ENCODE peak calls at places on chromosome 18, in five cellular contexts. One of them, this sample, is unnamed.

GRCh38 chr18:8050616-8051314 is 483.6 kb downstream of the PTPRM start:
- DNase-seq in fibroblast of lung: no peak
- DNase-seq in Peyer's patch: no peak
- DNase-seq in GM12878: no peak
- DNase-seq in IMR-90: no peak
- DNase-seq in this sample: no peak

GRCh38 chr18:79928563-79928960 is 22.9 kb downstream of the SLC66A2 start:
- DNase-seq in Peyer's patch: no peak
- DNase-seq in IMR-90: no peak
- DNase-seq in fibroblast of lung: no peak
- DNase-seq in GM12878: no peak
- DNase-seq in this sample: no peak

GRCh38 chr18:23938901-23939341 is 75.6 kb upstream of the TTC39C start:
- DNase-seq in Peyer's patch: no peak
- DNase-seq in fibroblast of lung: no peak
- DNase-seq in GM12878: no peak
- DNase-seq in IMR-90: no peak
- DNase-seq in this sample: no peak

GRCh38 chr18:11761553-11761952 is 72.5 kb downstream of the GNAL start:
- DNase-seq in GM12878: no peak
- DNase-seq in IMR-90: no peak
- DNase-seq in Peyer's patch: no peak
- DNase-seq in fibroblast of lung: no peak
- DNase-seq in this sample: peak

GRCh38 chr18:35408843-35409261 is 31.7 kb upstream of the ZNF396 start:
- DNase-seq in GM12878: no peak
- DNase-seq in IMR-90: no peak
- DNase-seq in Peyer's patch: peak
- DNase-seq in fibroblast of lung: no peak
- DNase-seq in this sample: no peak

GRCh38 chr18:22230403-22231042 is 61.1 kb downstream of the GATA6 start:
- DNase-seq in GM12878: no peak
- DNase-seq in IMR-90: peak
- DNase-seq in fibroblast of lung: peak
- DNase-seq in Peyer's patch: no peak
- DNase-seq in this sample: peak

GRCh38 chr18:31206064-31206463 is 43.4 kb upstream of the DSC1 start:
- DNase-seq in Peyer's patch: no peak
- DNase-seq in GM12878: no peak
- DNase-seq in fibroblast of lung: no peak
- DNase-seq in IMR-90: no peak
- DNase-seq in this sample: no peak

GRCh38 chr18:39799010-39799409 is 2156.0 kb upstream of the PIK3C3 start:
- DNase-seq in GM12878: no peak
- DNase-seq in fibroblast of lung: peak
- DNase-seq in Peyer's patch: no peak
- DNase-seq in IMR-90: no peak
- DNase-seq in this sample: peak

GRCh38 chr18:79707671-79708070 is 28.1 kb downstream of the CTDP1 start:
- DNase-seq in fibroblast of lung: no peak
- DNase-seq in IMR-90: no peak
- DNase-seq in Peyer's patch: no peak
- DNase-seq in GM12878: no peak
- DNase-seq in this sample: no peak

GRCh38 chr18:53909668-53910067 is 314.8 kb downstream of the MBD2 start:
- DNase-seq in IMR-90: peak
- DNase-seq in GM12878: no peak
- DNase-seq in fibroblast of lung: no peak
- DNase-seq in Peyer's patch: no peak
- DNase-seq in this sample: peak

GRCh38 chr18:30908381-30908780 is 134.2 kb downstream of the DSC3 start:
- DNase-seq in GM12878: no peak
- DNase-seq in Peyer's patch: no peak
- DNase-seq in fibroblast of lung: no peak
- DNase-seq in IMR-90: no peak
- DNase-seq in this sample: peak

GRCh38 chr18:8701546-8702118 is 3.7 kb upstream of the MTCL1 start:
- DNase-seq in GM12878: no peak
- DNase-seq in fibroblast of lung: peak
- DNase-seq in Peyer's patch: no peak
- DNase-seq in IMR-90: peak
- DNase-seq in this sample: peak

GRCh38 chr18:36519358-36519757 is 221.8 kb downstream of the FHOD3 start:
- DNase-seq in Peyer's patch: no peak
- DNase-seq in IMR-90: peak
- DNase-seq in GM12878: no peak
- DNase-seq in fibroblast of lung: no peak
- DNase-seq in this sample: peak

GRCh38 chr18:23131693-23132319 is 3.5 kb upstream of the CABLES1 start:
- DNase-seq in GM12878: peak
- DNase-seq in IMR-90: peak
- DNase-seq in Peyer's patch: no peak
- DNase-seq in fibroblast of lung: peak
- DNase-seq in this sample: peak

GRCh38 chr18:62183578-62184195 is 3.2 kb downstream of the PIGN start:
- DNase-seq in IMR-90: peak
- DNase-seq in fibroblast of lung: peak
- DNase-seq in GM12878: no peak
- DNase-seq in Peyer's patch: no peak
- DNase-seq in this sample: peak

GRCh38 chr18:13461936-13462335 is 243.4 kb downstream of the LDLRAD4 start:
- DNase-seq in GM12878: no peak
- DNase-seq in IMR-90: no peak
- DNase-seq in Peyer's patch: no peak
- DNase-seq in fibroblast of lung: no peak
- DNase-seq in this sample: no peak

GRCh38 chr18:26655614-26656400 is 107.5 kb upstream of the KCTD1 start:
- DNase-seq in IMR-90: peak
- DNase-seq in fibroblast of lung: peak
- DNase-seq in GM12878: no peak
- DNase-seq in Peyer's patch: peak
- DNase-seq in this sample: peak

DNA sequence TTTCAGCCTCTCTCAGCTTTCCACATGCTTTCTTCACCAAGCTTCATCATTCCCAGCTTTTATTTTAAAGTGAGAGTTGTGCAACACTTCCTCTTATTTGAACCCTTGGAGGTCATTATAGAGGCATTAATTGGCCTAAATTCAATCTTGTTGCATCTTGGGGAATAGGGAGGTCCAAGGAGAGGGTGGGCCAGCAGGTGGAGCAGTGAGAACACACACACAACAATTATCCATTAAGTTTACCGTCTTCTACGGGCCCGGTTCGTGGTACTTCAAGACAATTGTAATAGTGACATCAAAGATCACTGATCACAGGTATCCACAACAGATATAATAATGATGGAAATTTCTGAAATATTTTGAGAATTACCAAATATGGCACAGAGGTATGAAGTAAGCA is 457.2 kb upstream of the SMIM21 start:
- DNase-seq in Peyer's patch: no peak
- DNase-seq in IMR-90: no peak
- DNase-seq in fibroblast of lung: no peak
- DNase-seq in GM12878: no peak
- DNase-seq in this sample: no peak
- TF ChIP-seq CTCF in Peyer's patch: no peak
- TF ChIP-seq CTCF in IMR-90: no peak
- TF ChIP-seq CTCF in fibroblast of lung: no peak
- TF ChIP-seq CTCF in GM12878: peak
- TF ChIP-seq CTCF in this sample: no peak

GRCh38 chr18:58321986-58322385 is 278.0 kb downstream of the NEDD4L start:
- DNase-seq in fibroblast of lung: peak
- DNase-seq in Peyer's patch: no peak
- DNase-seq in GM12878: no peak
- DNase-seq in IMR-90: peak
- DNase-seq in this sample: peak
- TF ChIP-seq CTCF in fibroblast of lung: peak
- TF ChIP-seq CTCF in Peyer's patch: no peak
- TF ChIP-seq CTCF in GM12878: peak
- TF ChIP-seq CTCF in IMR-90: peak
- TF ChIP-seq CTCF in this sample: peak

GRCh38 chr18:666177-666576 is 8.7 kb downstream of the TYMS start:
- DNase-seq in GM12878: no peak
- DNase-seq in Peyer's patch: no peak
- DNase-seq in fibroblast of lung: no peak
- DNase-seq in IMR-90: no peak
- DNase-seq in this sample: no peak
- TF ChIP-seq CTCF in GM12878: no peak
- TF ChIP-seq CTCF in Peyer's patch: no peak
- TF ChIP-seq CTCF in fibroblast of lung: no peak
- TF ChIP-seq CTCF in IMR-90: peak
- TF ChIP-seq CTCF in this sample: peak

GRCh38 chr18:44899832-44900231 is 219.1 kb downstream of the SETBP1 start:
- DNase-seq in fibroblast of lung: no peak
- DNase-seq in IMR-90: no peak
- DNase-seq in GM12878: no peak
- DNase-seq in Peyer's patch: no peak
- DNase-seq in this sample: no peak
- TF ChIP-seq CTCF in fibroblast of lung: no peak
- TF ChIP-seq CTCF in IMR-90: no peak
- TF ChIP-seq CTCF in GM12878: no peak
- TF ChIP-seq CTCF in Peyer's patch: no peak
- TF ChIP-seq CTCF in this sample: no peak

GRCh38 chr18:55096261-55097026 is 137.2 kb upstream of the CCDC68 start:
- DNase-seq in Peyer's patch: no peak
- DNase-seq in fibroblast of lung: peak
- DNase-seq in GM12878: no peak
- DNase-seq in IMR-90: peak
- DNase-seq in this sample: peak
- TF ChIP-seq CTCF in Peyer's patch: peak
- TF ChIP-seq CTCF in fibroblast of lung: peak
- TF ChIP-seq CTCF in GM12878: peak
- TF ChIP-seq CTCF in IMR-90: peak
- TF ChIP-seq CTCF in this sample: peak

GRCh38 chr18:28961669-28962228 is 784.8 kb upstream of the CDH2 start:
- DNase-seq in GM12878: no peak
- DNase-seq in fibroblast of lung: peak
- DNase-seq in IMR-90: peak
- DNase-seq in Peyer's patch: no peak
- DNase-seq in this sample: peak
- TF ChIP-seq CTCF in GM12878: peak
- TF ChIP-seq CTCF in fibroblast of lung: peak
- TF ChIP-seq CTCF in IMR-90: peak
- TF ChIP-seq CTCF in Peyer's patch: no peak
- TF ChIP-seq CTCF in this sample: peak

GRCh38 chr18:49486617-49486958 is 446 bp downstream of the C18orf32 start:
- DNase-seq in IMR-90: no peak
- DNase-seq in fibroblast of lung: peak
- DNase-seq in GM12878: no peak
- DNase-seq in Peyer's patch: no peak
- DNase-seq in this sample: peak

GRCh38 chr18:49490246-49490762 is 3.3 kb upstream of the C18orf32 start:
- DNase-seq in GM12878: no peak
- DNase-seq in fibroblast of lung: no peak
- DNase-seq in Peyer's patch: no peak
- DNase-seq in IMR-90: no peak
- DNase-seq in this sample: no peak

GRCh38 chr18:49483198-49483597 is 3.8 kb downstream of the C18orf32 start:
- DNase-seq in GM12878: no peak
- DNase-seq in fibroblast of lung: no peak
- DNase-seq in Peyer's patch: no peak
- DNase-seq in IMR-90: no peak
- DNase-seq in this sample: no peak

GRCh38 chr18:49487711-49488310 is 777 bp upstream of the C18orf32 start:
- DNase-seq in IMR-90: no peak
- DNase-seq in fibroblast of lung: no peak
- DNase-seq in Peyer's patch: no peak
- DNase-seq in GM12878: no peak
- DNase-seq in this sample: no peak

DNA sequence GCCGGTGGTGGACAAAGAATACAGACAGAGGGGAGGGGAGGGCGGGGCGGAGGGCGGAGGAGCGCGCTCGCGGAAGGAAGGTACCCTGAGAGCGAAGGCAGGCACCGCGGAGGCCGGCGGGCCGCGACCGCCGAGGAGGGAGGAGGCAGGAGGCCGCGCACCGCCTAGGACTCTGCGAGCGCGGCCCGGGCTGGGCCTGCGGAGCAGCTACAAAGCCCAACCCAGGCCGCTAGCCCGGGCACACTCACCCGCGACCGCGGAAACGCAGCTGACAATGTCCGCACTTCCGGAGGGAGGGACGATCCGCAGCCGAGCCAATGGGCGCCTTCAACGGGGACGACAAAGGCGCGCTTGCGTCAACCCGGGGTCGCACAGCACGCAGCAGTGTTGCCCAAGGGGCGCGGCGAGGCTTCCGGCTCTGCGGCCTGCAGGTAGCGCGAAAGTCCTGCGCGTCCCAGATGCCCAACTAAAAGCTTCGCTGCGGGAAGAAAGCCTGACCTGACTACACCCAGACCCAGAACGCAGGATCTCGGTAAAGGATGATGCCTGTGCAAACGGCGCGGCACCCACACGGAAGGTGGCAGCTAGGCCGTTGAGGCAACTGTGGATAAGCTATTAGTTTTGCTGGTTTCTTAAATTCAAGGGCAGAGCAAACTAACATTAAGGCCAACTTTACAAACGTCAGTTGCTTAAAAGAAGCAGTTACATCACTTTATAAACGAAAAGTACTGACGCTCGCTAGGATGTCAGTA is at the start of gene C18orf32:
- DNase-seq in fibroblast of lung: peak
- DNase-seq in IMR-90: peak
- DNase-seq in Peyer's patch: peak
- DNase-seq in GM12878: peak
- DNase-seq in this sample: peak
- TF ChIP-seq CTCF in fibroblast of lung: no peak
- TF ChIP-seq CTCF in IMR-90: no peak
- TF ChIP-seq CTCF in Peyer's patch: no peak
- TF ChIP-seq CTCF in GM12878: no peak
- TF ChIP-seq CTCF in this sample: no peak

GRCh38 chr18:32998921-32999320 is 226.1 kb upstream of the KLHL14 start:
- DNase-seq in Peyer's patch: no peak
- DNase-seq in GM12878: no peak
- DNase-seq in IMR-90: no peak
- DNase-seq in fibroblast of lung: no peak
- DNase-seq in this sample: no peak

GRCh38 chr18:32998285-32998684 is 225.5 kb upstream of the KLHL14 start:
- DNase-seq in Peyer's patch: no peak
- DNase-seq in GM12878: no peak
- DNase-seq in fibroblast of lung: no peak
- DNase-seq in IMR-90: no peak
- DNase-seq in this sample: no peak
- TF ChIP-seq CTCF in Peyer's patch: no peak
- TF ChIP-seq CTCF in GM12878: no peak
- TF ChIP-seq CTCF in fibroblast of lung: no peak
- TF ChIP-seq CTCF in IMR-90: no peak
- TF ChIP-seq CTCF in this sample: no peak

DNA sequence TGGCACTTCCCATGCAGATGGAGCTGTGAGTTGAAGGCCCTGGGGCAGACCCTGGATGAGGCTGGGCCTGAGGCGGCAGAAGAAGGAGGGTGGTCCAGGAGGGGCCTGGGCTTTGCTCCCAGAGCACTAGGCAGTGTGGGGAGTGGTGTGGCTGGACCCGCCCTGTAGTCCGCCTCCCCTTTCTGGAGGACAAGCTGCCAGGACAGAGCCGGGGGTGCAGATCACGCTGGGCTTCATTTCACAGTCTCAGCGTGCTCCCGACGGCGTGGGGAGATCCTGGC is 49.8 kb downstream of the PTGR3 start:
- DNase-seq in IMR-90: no peak
- DNase-seq in Peyer's patch: no peak
- DNase-seq in GM12878: no peak
- DNase-seq in fibroblast of lung: no peak
- DNase-seq in this sample: no peak
- TF ChIP-seq CTCF in IMR-90: no peak
- TF ChIP-seq CTCF in Peyer's patch: no peak
- TF ChIP-seq CTCF in GM12878: no peak
- TF ChIP-seq CTCF in fibroblast of lung: no peak
- TF ChIP-seq CTCF in this sample: no peak